ENCODE peak calls at places on chromosomes 6 and 20, in ten cellular contexts. S is prostate gland, A is A549, R is esophagus squamous epithelium, X is pancreas, K is IMR-90, G is tibial nerve, H is stomach, N is brain microvascular endothelial cell, O is breast epithelium. I is an unnamed sample.

GRCh38 chr6:118537579-118537978 is 10.5 kb upstream of the PLN start:
- DNase-seq in S (no peak), A (no peak), R (no peak), X (no peak), K (no peak), G (no peak), H (no peak), N (no peak), O (no peak), I (no peak)

GRCh38 chr6:116535109-116535508 is 10.4 kb downstream of the TRAPPC3L start:
- DNase-seq in S (no peak), A (no peak), R (no peak), X (no peak), K (peak; percentile 31), G (no peak), H (no peak), N (no peak), O (no peak), I (no peak)

GRCh38 chr6:92647630-92648029 is 771.7 kb downstream of the EPHA7 start:
- DNase-seq in S (no peak), A (no peak), R (no peak), X (no peak), K (no peak), G (no peak), H (no peak), N (no peak), O (no peak), I (no peak)

GRCh38 chr20:22106308-22106938 is 401.0 kb downstream of the PAX1 start:
- DNase-seq in S (peak; percentile 6), A (peak; percentile 66), R (no peak), X (no peak), K (no peak), G (peak; percentile 32), H (no peak), N (peak; percentile 4), O (no peak), I (no peak)

GRCh38 chr6:42012501-42013133 is 37.7 kb upstream of the TAF8 start:
- DNase-seq in S (no peak), A (no peak), R (no peak), X (no peak), K (no peak), G (no peak), H (no peak), N (peak; percentile 9), O (no peak), I (no peak)

GRCh38 chr20:23456416-23456815 is 3.7 kb upstream of the CST11 start:
- DNase-seq in S (no peak), A (no peak), R (no peak), X (no peak), K (no peak), G (no peak), H (no peak), N (no peak), O (no peak), I (no peak)

GRCh38 chr20:56617489-56617888 is 11.6 kb upstream of the TFAP2C start:
- DNase-seq in S (no peak), A (no peak), R (no peak), X (no peak), K (no peak), G (no peak), H (no peak), N (no peak), O (no peak), I (no peak)

GRCh38 chr6:11848852-11849731 is 70.5 kb upstream of the ADTRP start:
- DNase-seq in S (no peak), A (no peak), R (no peak), X (no peak), K (peak; percentile 42), G (no peak), H (no peak), N (peak; percentile 67), O (no peak), I (no peak)

GRCh38 chr6:24140572-24140971 is 14.6 kb downstream of the NRSN1 start:
- DNase-seq in S (no peak), A (no peak), R (no peak), X (no peak), K (no peak), G (no peak), H (no peak), N (no peak), O (no peak), I (no peak)

GRCh38 chr6:146871613-146872465 is 273.1 kb downstream of the ADGB start:
- DNase-seq in S (no peak), A (no peak), R (no peak), X (no peak), K (no peak), G (no peak), H (no peak), N (no peak), O (no peak), I (no peak)

GRCh38 chr6:144315226-144315980 is 30.3 kb downstream of the UTRN start:
- DNase-seq in S (no peak), A (no peak), R (no peak), X (no peak), K (no peak), G (no peak), H (peak; percentile 49), N (no peak), O (no peak), I (no peak)

GRCh38 chr20:21244808-21245207 is 58.3 kb upstream of the XRN2 start:
- DNase-seq in S (no peak), A (no peak), R (no peak), X (no peak), K (no peak), G (no peak), H (no peak), N (no peak), O (no peak), I (no peak)

GRCh38 chr20:56468317-56469076 is at the start of gene RTF2:
- DNase-seq in S (peak; percentile 83), A (peak; percentile 94), R (peak; percentile 65), X (peak; percentile 96), K (peak; percentile 96), G (peak; percentile 87), H (peak; percentile 94), N (peak; percentile 96), O (peak; percentile 90), I (peak; percentile 88)

GRCh38 chr20:16283978-16284377 is 289.3 kb downstream of the KIF16B start:
- DNase-seq in S (no peak), A (no peak), R (no peak), X (no peak), K (no peak), G (no peak), H (no peak), N (no peak), O (no peak), I (no peak)

GRCh38 chr6:18585032-18585573 is 198.0 kb downstream of the RNF144B start:
- DNase-seq in S (no peak), A (peak; percentile 12), R (no peak), X (no peak), K (peak; percentile 65), G (no peak), H (no peak), N (peak; percentile 89), O (no peak), I (no peak)

GRCh38 chr20:24708411-24709295 is 239.2 kb downstream of the SYNDIG1 start:
- DNase-seq in S (no peak), A (no peak), R (no peak), X (no peak), K (peak; percentile 4), G (no peak), H (no peak), N (no peak), O (no peak), I (no peak)

GRCh38 chr6:37840940-37841300 is 21.4 kb downstream of the ZFAND3 start:
- DNase-seq in S (no peak), A (no peak), R (no peak), X (no peak), K (no peak), G (no peak), H (no peak), N (no peak), O (no peak), I (no peak)
- H3K27ac ChIP-seq in S (no peak overlapping the region), A (no peak overlapping the region), R (no peak overlapping the region), X (no peak overlapping the region), K (no peak overlapping the region), G (no peak overlapping the region), H (no peak overlapping the region), N (no peak overlapping the region), O (no peak overlapping the region), I (no peak overlapping the region)

DNA sequence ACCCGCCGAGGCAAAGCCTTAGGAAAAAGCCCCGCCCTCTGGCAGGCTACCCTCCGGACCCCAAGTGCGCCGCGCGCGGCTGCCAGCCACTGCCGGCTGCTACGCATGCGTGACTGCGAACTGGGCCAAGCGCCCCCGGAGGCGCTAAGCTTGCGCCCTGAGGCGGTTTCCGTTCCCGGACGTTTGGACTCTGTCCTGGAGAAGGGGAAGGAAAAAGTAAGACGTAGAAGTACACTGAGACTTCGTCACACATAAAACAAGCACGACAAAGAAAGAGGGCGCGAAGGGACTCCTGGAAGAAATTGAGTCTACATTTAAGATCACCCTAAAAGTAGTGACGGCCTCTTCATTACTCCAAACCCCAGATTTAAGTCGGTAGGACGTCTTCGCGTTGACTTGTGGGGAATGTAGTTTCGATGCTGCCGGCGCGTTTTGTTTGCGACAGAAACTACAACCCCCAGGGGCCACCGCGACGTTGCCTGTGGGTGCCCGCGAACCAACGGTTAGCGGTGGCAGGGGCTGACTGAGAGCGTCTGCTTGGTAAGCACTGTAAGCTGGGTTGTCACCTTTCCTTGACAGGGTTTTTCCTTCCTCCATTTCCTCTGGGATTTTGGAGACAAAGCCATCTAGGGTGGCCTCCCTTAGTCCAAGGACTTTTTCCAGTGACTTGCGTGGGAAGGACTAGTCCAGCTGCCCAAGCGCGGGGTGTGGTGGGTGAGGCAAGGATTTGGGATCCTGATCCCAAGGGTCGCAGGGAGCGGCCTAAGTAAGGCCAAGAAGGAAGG is at the start of gene CEP57L1:
- DNase-seq in S (peak; percentile 93), A (peak; percentile 95), R (peak; percentile 85), X (peak; percentile 97), K (peak; percentile 97), G (peak; percentile 95), H (peak; percentile 97), N (peak; percentile 95), O (peak; percentile 93), I (peak; percentile 90)
- TF ChIP-seq CTCF in S (peak; percentile 16), A (no peak), R (no peak), X (no peak), K (peak; percentile 25), G (no peak), H (no peak), N (peak; percentile 35), O (no peak), I (peak; percentile 14)

GRCh38 chr20:49770634-49771033 is 42.0 kb upstream of the SLC9A8 start:
- DNase-seq in S (no peak), A (no peak), R (no peak), X (no peak), K (no peak), G (no peak), H (no peak), N (no peak), O (no peak), I (no peak)

GRCh38 chr20:49779972-49780371 is 32.7 kb upstream of the SLC9A8 start:
- DNase-seq in S (no peak), A (no peak), R (no peak), X (no peak), K (no peak), G (no peak), H (no peak), N (no peak), O (no peak), I (no peak)

GRCh38 chr20:49775229-49775693 is 37.4 kb upstream of the SLC9A8 start:
- DNase-seq in S (no peak), A (peak; percentile 90), R (no peak), X (no peak), K (peak; percentile 72), G (peak; percentile 36), H (peak; percentile 84), N (peak; percentile 38), O (no peak), I (no peak)
- H3K27ac ChIP-seq in S (no peak overlapping the region), A (peak overlapping the region; percentile 94), R (peak overlapping the region; percentile 91), X (peak overlapping the region; percentile 57), K (no peak overlapping the region), G (no peak overlapping the region), H (peak overlapping the region; percentile 90), N (peak overlapping the region; percentile 27), O (peak overlapping the region; percentile 72), I (no peak overlapping the region)

GRCh38 chr6:4055420-4056041 is 23.4 kb downstream of the FAM217A start:
- DNase-seq in S (peak; percentile 12), A (peak; percentile 70), R (no peak), X (no peak), K (peak; percentile 89), G (peak; percentile 56), H (peak; percentile 45), N (peak; percentile 91), O (no peak), I (peak; percentile 39)
- TF ChIP-seq CTCF in S (peak; percentile 34), A (peak; percentile 57), R (no peak), X (peak; percentile 36), K (peak; percentile 72), G (peak; percentile 34), H (no peak), N (peak; percentile 71), O (peak; percentile 30), I (peak; percentile 44)

I was measured in AG04450.